ENCODE peak calls at places on chromosome 16, in five cellular contexts. B is A549, Y is osteocyte, J is AG09309, S is right lobe of liver. W is an unnamed sample.

GRCh38 chr16:11752856-11753255 is 10.2 kb upstream of the TXNDC11 start:
- DNase-seq in B (no peak), Y (no peak), J (no peak), S (no peak), W (no peak)

GRCh38 chr16:23682181-23682580 is 3.5 kb downstream of the PLK1 start:
- DNase-seq in J (no peak), Y (no peak), S (no peak), B (no peak), W (peak; percentile 80)

GRCh38 chr16:11016993-11017392 is 72.6 kb downstream of the CLEC16A start:
- DNase-seq in Y (no peak), B (peak; percentile 56), J (no peak), S (no peak), W (peak; percentile 88)

GRCh38 chr16:12262454-12263180 is 286.1 kb downstream of the SNX29 start:
- DNase-seq in J (no peak), S (peak; percentile 78), Y (no peak), B (peak; percentile 19), W (no peak)

GRCh38 chr16:71368958-71369357 is 10.4 kb downstream of the CALB2 start:
- DNase-seq in B (no peak), Y (no peak), J (no peak), S (no peak), W (no peak)

GRCh38 chr16:50665128-50665878 is 15.8 kb downstream of the SNX20 start:
- DNase-seq in Y (peak; percentile 95), J (peak; percentile 10), B (peak; percentile 56), S (peak; percentile 85), W (peak; percentile 69)

GRCh38 chr16:75261590-75262078 is 10.2 kb upstream of the BCAR1 start:
- DNase-seq in J (no peak), Y (no peak), S (no peak), B (no peak), W (no peak)

GRCh38 chr16:15032547-15033308 is 23.1 kb downstream of the NTAN1 start:
- DNase-seq in Y (no peak), S (no peak), B (no peak), J (no peak), W (no peak)

GRCh38 chr16:4968879-4969278 is 10.7 kb downstream of the SEC14L5 start:
- DNase-seq in B (no peak), Y (no peak), J (no peak), S (no peak), W (no peak)

GRCh38 chr16:30104492-30104891 is 8.5 kb upstream of the YPEL3 start:
- DNase-seq in Y (no peak), S (no peak), J (no peak), B (no peak), W (no peak)

GRCh38 chr16:17970816-17971291 is 365.7 kb downstream of the NPIPA8 start:
- DNase-seq in J (no peak), S (no peak), Y (no peak), B (no peak), W (no peak)
- TF ChIP-seq CTCF in J (no peak), S (no peak), Y (no peak), B (no peak), W (no peak)

GRCh38 chr16:68707341-68708152 is 29.5 kb upstream of the CDH1 start:
- DNase-seq in B (peak; percentile 89), S (no peak), J (no peak), Y (peak; percentile 87), W (peak; percentile 88)
- TF ChIP-seq CTCF in B (no peak), S (no peak), J (no peak), Y (peak; percentile 48), W (peak; percentile 34)

DNA sequence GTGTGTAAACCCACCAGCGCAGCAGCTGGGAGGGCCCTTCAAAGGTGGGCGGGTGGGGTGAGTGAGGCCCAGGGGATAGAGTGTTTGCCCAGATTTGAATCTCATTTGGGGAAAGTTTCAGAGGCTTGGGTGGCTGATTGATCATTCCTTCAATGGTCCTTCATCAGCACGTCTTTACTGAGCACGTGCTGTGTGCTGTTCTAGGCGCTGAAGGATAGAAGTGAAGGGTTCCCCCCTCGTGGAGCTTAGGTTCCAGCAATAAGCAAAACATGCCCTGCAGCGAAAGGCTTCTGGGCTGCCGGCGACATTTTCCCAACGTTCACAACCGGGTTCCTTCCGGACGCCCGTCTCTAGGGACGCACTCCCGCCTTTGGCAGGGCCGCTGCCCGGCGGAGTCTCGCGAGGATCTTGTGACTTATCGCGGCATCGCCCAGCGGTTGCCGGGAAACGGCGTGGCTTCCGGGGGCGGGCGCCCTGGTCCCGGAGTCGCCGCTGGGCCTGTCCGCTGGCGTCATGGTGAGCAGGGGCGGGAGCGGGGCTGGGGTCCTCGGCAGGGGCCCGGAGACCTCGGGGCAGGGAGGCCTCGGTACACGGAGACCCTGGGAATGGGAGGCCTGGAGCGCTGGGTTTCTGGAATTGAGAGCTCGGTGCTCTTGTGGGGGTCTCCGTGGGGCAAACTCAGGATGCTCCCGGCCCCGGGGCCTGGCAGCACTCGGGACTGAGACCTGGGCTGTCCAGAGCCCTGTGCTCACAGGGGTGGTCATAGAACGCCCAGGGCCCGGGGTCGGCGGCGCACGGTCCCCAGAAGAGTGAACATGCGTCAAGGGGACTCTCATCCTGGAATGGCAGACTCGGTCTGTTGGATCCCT is 3.2 kb upstream of the DBNDD1 start:
- DNase-seq in B (peak; percentile 91), J (peak; percentile 38), S (peak; percentile 95), Y (no peak), W (peak; percentile 87)
- TF ChIP-seq CTCF in B (no peak), J (no peak), S (no peak), Y (no peak), W (no peak)

DNA sequence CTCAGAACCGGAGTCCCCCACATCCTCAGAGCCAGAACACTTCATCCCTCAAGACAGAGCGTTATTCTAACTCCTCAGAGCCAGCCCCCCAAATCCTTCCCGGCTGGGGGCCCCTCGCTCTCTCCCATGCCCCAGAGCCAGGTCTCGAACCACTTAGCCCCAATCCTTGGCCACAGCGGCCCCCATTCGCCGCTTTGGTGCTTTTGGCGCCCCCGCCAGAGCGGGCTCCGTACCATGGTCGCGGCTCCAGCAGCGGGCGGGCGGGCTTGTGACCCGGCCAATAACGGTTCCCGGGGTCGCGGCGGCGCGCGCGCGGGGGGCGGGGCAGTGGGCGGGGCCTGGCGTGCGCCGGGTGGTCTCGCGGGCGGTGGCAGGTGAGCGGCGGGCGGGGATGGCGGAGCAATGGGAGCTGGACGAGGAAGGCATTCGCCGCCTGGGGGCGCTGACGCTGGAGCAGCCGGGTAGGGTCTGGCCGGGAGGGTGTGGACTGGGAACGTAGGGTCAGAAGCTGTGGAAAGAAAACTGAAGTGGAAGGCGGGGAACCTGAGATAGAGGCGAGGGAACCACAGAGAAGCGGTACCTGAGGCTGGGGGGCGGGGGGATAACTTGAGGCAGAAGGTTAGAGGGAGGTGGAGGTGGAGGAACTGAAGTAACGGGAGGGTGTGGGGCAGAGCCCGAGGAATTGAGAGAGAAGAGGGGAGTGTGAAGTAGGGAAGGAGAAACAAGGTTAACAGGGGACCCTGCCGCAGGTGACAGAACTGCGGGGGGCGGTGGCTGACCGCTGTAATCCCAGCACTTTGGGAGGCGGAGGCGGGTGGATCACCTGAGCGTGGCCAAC is at the start of the genes KCTD19 and LRRC36:
- DNase-seq in Y (peak; percentile 85), S (peak; percentile 55), J (no peak), B (peak; percentile 80), W (no peak)
- TF ChIP-seq CTCF in Y (peak; percentile 56), S (peak; percentile 11), J (peak; percentile 40), B (peak; percentile 62), W (no peak)

W was measured in MCF 10A.